ENCODE peak calls at places on chromosomes 16 and 17, in six cellular contexts. One of them, this sample, is unnamed.

GRCh38 chr17:77136420-77136767 is 4.4 kb upstream of the SEC14L1 start:
- DNase-seq in fibroblast of villous mesenchyme: no peak
- DNase-seq in fibroblast of lung: no peak
- DNase-seq in tibial artery: no peak
- DNase-seq in CD4-positive, alpha-beta T cell: no peak
- DNase-seq in stomach: no peak
- DNase-seq in this sample: no peak

GRCh38 chr16:72783716-72784320 is 264.1 kb downstream of the ZFHX3 start:
- DNase-seq in stomach: no peak
- DNase-seq in fibroblast of villous mesenchyme: peak
- DNase-seq in CD4-positive, alpha-beta T cell: no peak
- DNase-seq in fibroblast of lung: peak
- DNase-seq in tibial artery: no peak
- DNase-seq in this sample: peak

GRCh38 chr17:79483122-79483521 is 127.7 kb downstream of the RBFOX3 start:
- DNase-seq in stomach: no peak
- DNase-seq in CD4-positive, alpha-beta T cell: no peak
- DNase-seq in tibial artery: no peak
- DNase-seq in fibroblast of villous mesenchyme: no peak
- DNase-seq in fibroblast of lung: no peak
- DNase-seq in this sample: no peak

GRCh38 chr16:1296688-1297412 is 12.6 kb upstream of the UBE2I start:
- DNase-seq in fibroblast of villous mesenchyme: peak
- DNase-seq in CD4-positive, alpha-beta T cell: no peak
- DNase-seq in fibroblast of lung: no peak
- DNase-seq in stomach: no peak
- DNase-seq in tibial artery: no peak
- DNase-seq in this sample: no peak

GRCh38 chr17:77019955-77020379 is 120.8 kb upstream of the SEC14L1 start:
- DNase-seq in fibroblast of villous mesenchyme: no peak
- DNase-seq in CD4-positive, alpha-beta T cell: no peak
- DNase-seq in fibroblast of lung: peak
- DNase-seq in stomach: no peak
- DNase-seq in tibial artery: no peak
- DNase-seq in this sample: peak

GRCh38 chr16:2926660-2927646 is 15.2 kb downstream of the FLYWCH1 start:
- DNase-seq in fibroblast of lung: peak
- DNase-seq in tibial artery: peak
- DNase-seq in fibroblast of villous mesenchyme: peak
- DNase-seq in stomach: peak
- DNase-seq in CD4-positive, alpha-beta T cell: peak
- DNase-seq in this sample: peak

GRCh38 chr17:731943-732787 is at the start of gene TLCD3A:
- DNase-seq in fibroblast of lung: peak
- DNase-seq in CD4-positive, alpha-beta T cell: no peak
- DNase-seq in fibroblast of villous mesenchyme: peak
- DNase-seq in tibial artery: peak
- DNase-seq in stomach: peak
- DNase-seq in this sample: peak

GRCh38 chr17:20948984-20949777 is 93.6 kb downstream of the USP22 start:
- DNase-seq in fibroblast of lung: no peak
- DNase-seq in tibial artery: no peak
- DNase-seq in stomach: no peak
- DNase-seq in CD4-positive, alpha-beta T cell: no peak
- DNase-seq in fibroblast of villous mesenchyme: no peak
- DNase-seq in this sample: no peak

GRCh38 chr16:74297296-74297665 is 667 bp downstream of the PSMD7 start:
- DNase-seq in tibial artery: no peak
- DNase-seq in fibroblast of lung: peak
- DNase-seq in CD4-positive, alpha-beta T cell: no peak
- DNase-seq in stomach: no peak
- DNase-seq in fibroblast of villous mesenchyme: peak
- DNase-seq in this sample: peak

GRCh38 chr17:43612515-43612914 is 49.2 kb downstream of the MEOX1 start:
- DNase-seq in CD4-positive, alpha-beta T cell: no peak
- DNase-seq in fibroblast of villous mesenchyme: no peak
- DNase-seq in tibial artery: no peak
- DNase-seq in stomach: no peak
- DNase-seq in fibroblast of lung: no peak
- DNase-seq in this sample: no peak

GRCh38 chr17:37494401-37494831 is 4.7 kb downstream of the DUSP14 start:
- DNase-seq in stomach: no peak
- DNase-seq in tibial artery: no peak
- DNase-seq in fibroblast of villous mesenchyme: peak
- DNase-seq in CD4-positive, alpha-beta T cell: no peak
- DNase-seq in fibroblast of lung: no peak
- DNase-seq in this sample: peak

GRCh38 chr16:84059946-84060901 is 17.6 kb upstream of the SLC38A8 start:
- DNase-seq in CD4-positive, alpha-beta T cell: no peak
- DNase-seq in fibroblast of lung: no peak
- DNase-seq in stomach: no peak
- DNase-seq in tibial artery: no peak
- DNase-seq in fibroblast of villous mesenchyme: no peak
- DNase-seq in this sample: no peak

GRCh38 chr16:54284319-54284930 is 2.2 kb downstream of the IRX3 start:
- DNase-seq in fibroblast of villous mesenchyme: no peak
- DNase-seq in tibial artery: no peak
- DNase-seq in stomach: peak
- DNase-seq in CD4-positive, alpha-beta T cell: no peak
- DNase-seq in fibroblast of lung: no peak
- DNase-seq in this sample: no peak

GRCh38 chr17:77725851-77726250 is 232.7 kb upstream of the TNRC6C start:
- DNase-seq in stomach: no peak
- DNase-seq in CD4-positive, alpha-beta T cell: no peak
- DNase-seq in fibroblast of lung: no peak
- DNase-seq in fibroblast of villous mesenchyme: no peak
- DNase-seq in tibial artery: no peak
- DNase-seq in this sample: no peak

GRCh38 chr17:41049110-41049509 is 2.0 kb upstream of the KRTAP2-1 start:
- DNase-seq in stomach: no peak
- DNase-seq in CD4-positive, alpha-beta T cell: no peak
- DNase-seq in fibroblast of lung: no peak
- DNase-seq in tibial artery: no peak
- DNase-seq in fibroblast of villous mesenchyme: peak
- DNase-seq in this sample: peak

GRCh38 chr17:56262854-56263253 is 109.6 kb downstream of the ANKFN1 start:
- DNase-seq in fibroblast of villous mesenchyme: no peak
- DNase-seq in tibial artery: no peak
- DNase-seq in fibroblast of lung: no peak
- DNase-seq in stomach: peak
- DNase-seq in CD4-positive, alpha-beta T cell: no peak
- DNase-seq in this sample: no peak

GRCh38 chr16:46673320-46674013 is 15.5 kb downstream of the VPS35 start:
- DNase-seq in fibroblast of lung: peak
- DNase-seq in stomach: peak
- DNase-seq in tibial artery: no peak
- DNase-seq in fibroblast of villous mesenchyme: peak
- DNase-seq in CD4-positive, alpha-beta T cell: peak
- DNase-seq in this sample: peak

DNA sequence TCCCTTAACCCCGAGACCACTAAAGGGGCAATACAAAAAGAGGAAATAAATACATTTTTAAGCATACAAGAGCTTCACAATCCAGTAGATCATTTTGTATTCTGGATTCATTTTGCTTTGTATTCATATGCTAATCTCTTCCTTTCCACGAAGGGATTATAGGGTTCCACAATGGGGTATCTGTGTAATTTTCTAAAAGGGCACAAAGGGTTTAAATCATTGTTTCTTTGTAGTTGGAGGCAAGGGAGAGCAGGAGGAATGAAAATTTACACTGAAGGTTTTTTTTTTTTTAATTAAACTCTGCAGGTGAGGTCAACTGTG is 592 bp upstream of the NUFIP2 start:
- DNase-seq in fibroblast of lung: no peak
- DNase-seq in CD4-positive, alpha-beta T cell: no peak
- DNase-seq in fibroblast of villous mesenchyme: no peak
- DNase-seq in tibial artery: no peak
- DNase-seq in stomach: no peak
- DNase-seq in this sample: no peak
- TF ChIP-seq CTCF in fibroblast of lung: no peak
- TF ChIP-seq CTCF in CD4-positive, alpha-beta T cell: no peak
- TF ChIP-seq CTCF in fibroblast of villous mesenchyme: no peak
- TF ChIP-seq CTCF in tibial artery: no peak
- TF ChIP-seq CTCF in stomach: no peak
- TF ChIP-seq CTCF in this sample: no peak

DNA sequence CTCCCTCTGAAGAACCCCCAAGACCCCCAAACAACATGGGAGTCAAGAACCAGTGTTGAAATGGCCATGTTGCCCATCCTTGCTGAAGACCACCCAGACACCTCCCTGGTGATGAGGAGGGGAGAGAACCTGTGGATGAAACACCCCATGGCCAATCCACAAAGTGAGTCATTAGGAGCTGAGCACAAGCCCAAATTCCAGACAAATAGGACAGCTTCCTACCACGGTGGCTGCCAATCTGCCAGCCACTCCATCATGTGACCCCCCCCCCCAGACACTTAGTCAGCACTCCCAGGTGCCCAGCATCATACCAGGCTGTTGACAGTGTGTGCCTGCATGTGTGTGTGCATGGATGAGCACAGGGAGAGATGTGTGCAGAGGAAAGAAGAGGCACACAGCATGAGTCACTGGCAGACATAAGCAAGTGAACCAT is 26.4 kb upstream of the RPL38 start:
- DNase-seq in fibroblast of lung: peak
- DNase-seq in stomach: no peak
- DNase-seq in fibroblast of villous mesenchyme: no peak
- DNase-seq in tibial artery: no peak
- DNase-seq in CD4-positive, alpha-beta T cell: no peak
- DNase-seq in this sample: no peak
- TF ChIP-seq CTCF in fibroblast of lung: no peak
- TF ChIP-seq CTCF in stomach: no peak
- TF ChIP-seq CTCF in fibroblast of villous mesenchyme: no peak
- TF ChIP-seq CTCF in tibial artery: no peak
- TF ChIP-seq CTCF in CD4-positive, alpha-beta T cell: no peak
- TF ChIP-seq CTCF in this sample: no peak

GRCh38 chr17:61486135-61487120 is 34.2 kb downstream of the TBX4 start:
- DNase-seq in fibroblast of lung: peak
- DNase-seq in fibroblast of villous mesenchyme: peak
- DNase-seq in tibial artery: no peak
- DNase-seq in stomach: peak
- DNase-seq in CD4-positive, alpha-beta T cell: no peak
- DNase-seq in this sample: no peak
- TF ChIP-seq CTCF in fibroblast of lung: peak
- TF ChIP-seq CTCF in fibroblast of villous mesenchyme: no peak
- TF ChIP-seq CTCF in tibial artery: no peak
- TF ChIP-seq CTCF in stomach: no peak
- TF ChIP-seq CTCF in CD4-positive, alpha-beta T cell: no peak
- TF ChIP-seq CTCF in this sample: no peak

GRCh38 chr16:88628512-88628974 is 9.8 kb upstream of the IL17C start:
- DNase-seq in fibroblast of villous mesenchyme: peak
- DNase-seq in CD4-positive, alpha-beta T cell: no peak
- DNase-seq in fibroblast of lung: no peak
- DNase-seq in stomach: no peak
- DNase-seq in tibial artery: no peak
- DNase-seq in this sample: no peak
- TF ChIP-seq CTCF in fibroblast of villous mesenchyme: peak
- TF ChIP-seq CTCF in CD4-positive, alpha-beta T cell: peak
- TF ChIP-seq CTCF in fibroblast of lung: no peak
- TF ChIP-seq CTCF in stomach: no peak
- TF ChIP-seq CTCF in tibial artery: no peak
- TF ChIP-seq CTCF in this sample: peak

DNA sequence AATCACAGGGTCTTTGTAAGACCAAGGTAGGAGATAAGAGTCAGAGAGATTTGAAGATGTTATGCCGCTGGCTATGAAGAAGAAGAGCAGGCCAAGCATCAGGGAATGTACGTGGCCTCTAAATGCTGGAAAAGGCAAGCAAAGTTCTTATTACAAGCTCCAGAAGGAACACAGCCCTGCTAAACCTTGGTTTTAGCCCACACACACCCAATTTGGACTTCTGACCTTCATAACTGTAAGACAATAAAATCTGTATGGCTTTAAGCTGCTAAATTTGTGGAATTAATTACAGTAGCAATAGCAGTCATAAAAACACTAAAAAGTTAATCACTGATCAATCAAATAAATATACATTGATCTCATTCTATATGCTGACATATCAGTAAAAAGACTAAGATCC is 6.0 kb downstream of the TMEM170A start:
- DNase-seq in fibroblast of villous mesenchyme: no peak
- DNase-seq in CD4-positive, alpha-beta T cell: no peak
- DNase-seq in tibial artery: no peak
- DNase-seq in stomach: no peak
- DNase-seq in fibroblast of lung: no peak
- DNase-seq in this sample: no peak
- TF ChIP-seq CTCF in fibroblast of villous mesenchyme: no peak
- TF ChIP-seq CTCF in CD4-positive, alpha-beta T cell: no peak
- TF ChIP-seq CTCF in tibial artery: no peak
- TF ChIP-seq CTCF in stomach: no peak
- TF ChIP-seq CTCF in fibroblast of lung: no peak
- TF ChIP-seq CTCF in this sample: no peak

GRCh38 chr16:57242650-57243049 is 2.4 kb upstream of the ARL2BP start:
- DNase-seq in fibroblast of lung: no peak
- DNase-seq in CD4-positive, alpha-beta T cell: no peak
- DNase-seq in fibroblast of villous mesenchyme: no peak
- DNase-seq in stomach: no peak
- DNase-seq in tibial artery: no peak
- DNase-seq in this sample: no peak

GRCh38 chr16:57244463-57244766 is 644 bp upstream of the ARL2BP start:
- DNase-seq in stomach: no peak
- DNase-seq in fibroblast of villous mesenchyme: no peak
- DNase-seq in CD4-positive, alpha-beta T cell: no peak
- DNase-seq in tibial artery: peak
- DNase-seq in fibroblast of lung: no peak
- DNase-seq in this sample: no peak

GRCh38 chr16:57245472-57246113 is 534 bp downstream of the ARL2BP start:
- DNase-seq in stomach: peak
- DNase-seq in CD4-positive, alpha-beta T cell: no peak
- DNase-seq in fibroblast of villous mesenchyme: no peak
- DNase-seq in fibroblast of lung: peak
- DNase-seq in tibial artery: no peak
- DNase-seq in this sample: peak

GRCh38 chr16:57240872-57241271 is 4.2 kb upstream of the ARL2BP start:
- DNase-seq in stomach: no peak
- DNase-seq in fibroblast of lung: no peak
- DNase-seq in tibial artery: no peak
- DNase-seq in CD4-positive, alpha-beta T cell: no peak
- DNase-seq in fibroblast of villous mesenchyme: no peak
- DNase-seq in this sample: no peak

GRCh38 chr16:57244767-57245471 is at the start of gene ARL2BP:
- DNase-seq in fibroblast of villous mesenchyme: peak
- DNase-seq in fibroblast of lung: peak
- DNase-seq in tibial artery: peak
- DNase-seq in stomach: peak
- DNase-seq in CD4-positive, alpha-beta T cell: peak
- DNase-seq in this sample: peak
- TF ChIP-seq CTCF in fibroblast of villous mesenchyme: no peak
- TF ChIP-seq CTCF in fibroblast of lung: no peak
- TF ChIP-seq CTCF in tibial artery: peak
- TF ChIP-seq CTCF in stomach: no peak
- TF ChIP-seq CTCF in CD4-positive, alpha-beta T cell: peak
- TF ChIP-seq CTCF in this sample: no peak

This sample was measured in cardiac fibroblast.